ENCODE peak calls at places on chromosomes 4 and X, in seven cellular contexts. M is ovary; Y is neural progenitor cell; K is thyroid gland; D is CD4-positive, CD25-positive, alpha-beta regulatory T cell; Z is upper lobe of left lung; P is fibroblast of lung. U is an unnamed sample. For H3K4me1 and H3K27me3, the result is how much of the 10 kb centered on the place peaks cover.

GRCh38 chrX:148422531-148422930 is 77.9 kb upstream of the AFF2 start:
- DNase-seq in Y (no peak), Z (no peak), P (no peak), M (no peak), D (no peak), K (no peak), U (peak)

GRCh38 chr4:20760053-20760452 is 59.8 kb downstream of the PACRGL start:
- DNase-seq in Y (peak), D (no peak), K (no peak), P (peak), M (no peak), Z (no peak), U (peak)

GRCh38 chr4:98930311-98930865 is 1.5 kb upstream of the EIF4E start:
- DNase-seq in P (no peak), Z (no peak), Y (no peak), M (no peak), D (no peak), K (no peak), U (no peak)

GRCh38 chr4:38711066-38711465 is 47.1 kb downstream of the KLF3 start:
- DNase-seq in M (no peak), D (no peak), Z (no peak), P (no peak), K (no peak), Y (no peak), U (no peak)

GRCh38 chrX:19334945-19335626 is 8.6 kb upstream of the PDHA1 start:
- DNase-seq in Y (peak), K (no peak), D (no peak), P (peak), M (no peak), Z (no peak), U (peak)

GRCh38 chr4:17854076-17854475 is 43.3 kb downstream of the NCAPG start:
- DNase-seq in K (no peak), M (no peak), Y (no peak), D (no peak), P (no peak), Z (no peak), U (no peak)

GRCh38 chr4:48801739-48802138 is 21.7 kb upstream of the FRYL start:
- DNase-seq in Y (no peak), D (no peak), Z (no peak), P (peak), M (no peak), K (no peak), U (no peak)

GRCh38 chr4:42768125-42768748 is 111.3 kb upstream of the ATP8A1 start:
- DNase-seq in Z (no peak), M (no peak), Y (peak), K (peak), P (no peak), D (no peak), U (no peak)

GRCh38 chr4:188175288-188175687 is 36.0 kb downstream of the TRIML1 start:
- DNase-seq in P (no peak), D (no peak), K (no peak), Z (no peak), Y (no peak), M (no peak), U (no peak)

GRCh38 chr4:150867148-150867547 is 147.9 kb downstream of the LRBA start:
- DNase-seq in D (peak), Z (no peak), K (no peak), M (no peak), P (peak), Y (peak), U (peak)

GRCh38 chrX:74925210-74926088 is at the start of gene NEXMIF:
- DNase-seq in K (peak), Y (peak), Z (peak), M (no peak), P (peak), D (no peak), U (no peak)

GRCh38 chrX:44422631-44423030 is 79.2 kb upstream of the EFHC2 start:
- DNase-seq in P (no peak), M (no peak), Z (no peak), Y (no peak), D (no peak), K (no peak), U (no peak)

GRCh38 chrX:41449138-41449537 is 2.0 kb downstream of the NYX start:
- DNase-seq in K (no peak), M (no peak), Z (no peak), D (no peak), Y (no peak), P (no peak), U (no peak)

GRCh38 chrX:133926099-133926498 is 59.3 kb downstream of the GPC3 start:
- DNase-seq in M (no peak), Y (no peak), Z (no peak), D (no peak), P (no peak), K (no peak), U (no peak)

GRCh38 chr4:138915725-138916124 is 99.9 kb upstream of the NOCT start:
- DNase-seq in M (no peak), P (no peak), Z (no peak), D (no peak), K (no peak), Y (no peak), U (no peak)

GRCh38 chr4:8202526-8203375 is 3.7 kb downstream of the SH3TC1 start:
- DNase-seq in Z (no peak), P (no peak), D (no peak), M (no peak), Y (no peak), K (no peak), U (no peak)
- H3K4me1 ChIP-seq in Z (under half), P (under half), D (half or more), M (under half), Y (under half), K (under half), U (under half)

DNA sequence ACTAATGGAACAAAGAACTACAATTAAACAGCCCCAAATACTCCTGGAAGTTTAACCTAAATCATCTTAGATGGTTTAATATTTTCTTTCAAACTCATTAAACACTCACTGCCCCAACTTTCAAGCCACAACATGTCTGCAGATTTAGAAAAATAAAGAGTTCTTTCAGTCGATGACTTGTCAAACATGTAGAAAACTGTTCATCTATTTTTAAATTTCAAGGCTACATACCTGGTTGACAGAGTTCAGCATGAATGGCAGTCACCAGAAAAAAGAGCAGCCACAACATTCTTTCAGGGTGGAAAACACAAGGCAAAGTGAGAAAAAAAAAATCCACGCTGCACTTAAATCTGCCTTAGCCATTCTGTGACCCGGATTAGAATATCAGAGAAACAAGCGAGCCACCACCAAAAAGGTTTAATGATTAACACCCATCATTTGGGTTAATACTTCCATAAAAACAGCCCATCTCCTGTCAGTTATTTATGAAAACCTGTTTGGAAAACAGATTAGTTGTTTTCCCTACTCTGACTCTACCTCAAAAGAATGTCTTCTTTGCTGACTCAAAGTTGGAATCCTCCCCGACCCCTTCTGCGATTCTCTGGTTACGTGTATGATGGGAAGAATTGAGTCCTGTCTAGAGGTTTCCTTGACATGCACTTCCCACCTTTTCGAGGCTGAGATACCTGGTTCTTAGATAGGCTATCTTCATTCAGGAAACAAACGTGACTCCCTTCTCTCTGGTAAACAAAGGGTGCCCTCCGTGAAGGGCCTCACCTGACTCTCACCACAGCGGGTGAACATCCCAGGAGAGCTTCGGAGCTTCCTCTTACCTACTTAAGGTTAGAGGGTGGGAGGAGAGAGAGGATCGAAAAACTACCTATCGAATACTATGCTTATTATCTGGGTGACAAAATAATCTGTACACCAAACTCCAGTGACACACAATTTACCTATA is at the start of gene CLTRN:
- DNase-seq in Y (no peak), M (no peak), P (no peak), K (no peak), Z (no peak), D (no peak), U (no peak)
- H3K27me3 ChIP-seq in Y (under half), M (under half), P (under half), K (under half), Z (under half), D (under half), U (under half)

DNA sequence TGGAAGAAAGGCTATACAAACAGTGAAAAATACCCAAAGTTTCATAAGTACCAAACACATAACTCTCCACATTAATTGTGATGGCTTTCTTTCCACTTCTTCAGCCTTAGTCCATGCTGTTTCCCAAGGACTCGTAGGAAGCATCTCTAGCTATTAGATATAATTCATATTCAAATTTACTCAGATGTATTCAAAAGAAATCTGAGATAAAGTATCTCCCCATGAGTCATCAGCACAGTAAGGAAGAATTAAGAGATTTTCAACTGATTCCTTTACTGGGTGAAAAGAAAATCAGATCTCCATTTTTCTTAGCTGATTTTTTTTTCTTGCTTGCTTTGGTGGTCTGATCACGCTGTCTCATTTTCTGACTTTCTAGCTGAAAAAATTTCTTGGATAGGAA is 71.7 kb downstream of the MID1 start:
- DNase-seq in P (no peak), Z (no peak), D (no peak), Y (no peak), M (no peak), K (no peak), U (no peak)
- H3K4me1 ChIP-seq in P (under half), Z (under half), D (under half), Y (under half), M (under half), K (under half), U (under half)

GRCh38 chr4:173519130-173520101 is 10.6 kb downstream of the HAND2 start:
- DNase-seq in K (no peak), M (peak), Z (no peak), D (no peak), Y (peak), P (no peak), U (no peak)

GRCh38 chr4:173516621-173517612 is 13.1 kb downstream of the HAND2 start:
- DNase-seq in M (peak), D (no peak), K (no peak), P (no peak), Y (peak), Z (no peak), U (no peak)

GRCh38 chr4:173520921-173521473 is 9.0 kb downstream of the HAND2 start:
- DNase-seq in Y (peak), D (no peak), Z (no peak), K (no peak), P (no peak), M (peak), U (no peak)

GRCh38 chr4:173517781-173518371 is 12.2 kb downstream of the HAND2 start:
- DNase-seq in P (no peak), K (no peak), Z (no peak), D (no peak), M (no peak), Y (peak), U (no peak)

GRCh38 chr4:173518419-173519102 is 11.5 kb downstream of the HAND2 start:
- DNase-seq in K (no peak), M (peak), Z (no peak), P (no peak), D (no peak), Y (peak), U (no peak)
- H3K27me3 ChIP-seq in K (half or more), M (under half), Z (under half), P (half or more), D (half or more), Y (half or more), U (under half)

GRCh38 chr4:128823025-128823661 is 13.6 kb downstream of the JADE1 start:
- DNase-seq in M (no peak), P (peak), D (no peak), K (no peak), Z (no peak), Y (no peak), U (no peak)
- H3K4me1 ChIP-seq in M (under half), P (under half), D (under half), K (half or more), Z (under half), Y (under half), U (under half)

GRCh38 chrX:139204576-139204902 is 326.0 kb upstream of the F9 start:
- DNase-seq in Y (no peak), Z (no peak), D (no peak), K (no peak), M (no peak), P (no peak), U (no peak)
- H3K27me3 ChIP-seq in Y (half or more), Z (under half), D (under half), K (under half), M (under half), P (under half), U (under half)

GRCh38 chr4:40241936-40242590 is 45.2 kb downstream of the RHOH start:
- DNase-seq in K (no peak), P (no peak), D (peak), Z (no peak), Y (no peak), M (no peak), U (no peak)
- H3K4me1 ChIP-seq in K (under half), P (under half), D (half or more), Z (under half), Y (under half), M (under half), U (under half)

DNA sequence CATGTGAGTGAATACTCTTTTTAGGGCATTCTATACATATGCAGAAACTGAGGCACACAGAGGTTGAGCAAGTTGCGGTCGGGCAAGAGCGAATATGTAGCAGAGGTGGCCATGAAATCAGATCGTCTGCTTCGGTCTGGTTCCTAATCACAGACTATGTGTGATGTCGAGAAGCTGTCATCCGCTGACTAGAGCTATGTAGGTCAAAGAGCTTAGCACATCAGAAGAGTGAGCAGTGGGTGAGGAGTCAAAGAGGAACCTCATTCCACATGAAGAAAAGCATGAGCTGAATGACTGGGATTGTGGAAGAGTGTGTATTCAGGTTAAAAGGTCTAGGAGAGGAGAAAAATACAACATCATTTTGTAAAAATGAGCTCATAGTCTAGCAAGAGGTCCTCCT is 19.0 kb downstream of the GAB3 start:
- DNase-seq in Y (no peak), D (no peak), P (peak), M (no peak), Z (peak), K (no peak), U (no peak)
- H3K27me3 ChIP-seq in Y (under half), D (under half), P (under half), M (under half), Z (under half), K (under half), U (under half)